ENCODE peak calls at places on chromosomes 12 and 14, in seven cellular contexts. N, T, J, A, C, P and S are unnamed samples.

GRCh38 chr12:80241576-80242273 is 142.4 kb downstream of the OTOGL start:
- DNase-seq in N (no peak), T (no peak), J (peak; percentile 10), A (no peak), C (no peak), P (peak; percentile 42), S (peak; percentile 63)

GRCh38 chr12:112409064-112409905 is at the start of gene RPL6:
- DNase-seq in N (peak; percentile 76), T (peak; percentile 96), J (peak; percentile 96), A (peak; percentile 75), C (peak; percentile 91), P (peak; percentile 95), S (peak; percentile 96)

GRCh38 chr12:47822386-47822785 is 2.7 kb upstream of the HDAC7 start:
- DNase-seq in N (no peak), T (no peak), J (no peak), A (no peak), C (no peak), P (no peak), S (no peak)

GRCh38 chr14:96084796-96085195 is 45.6 kb downstream of the C14orf132 start:
- DNase-seq in N (no peak), T (no peak), J (no peak), A (peak; percentile 10), C (peak; percentile 33), P (no peak), S (no peak)

GRCh38 chr12:26555139-26555538 is 277.9 kb downstream of the ITPR2 start:
- DNase-seq in N (no peak), T (peak; percentile 11), J (no peak), A (no peak), C (no peak), P (peak; percentile 9), S (no peak)

GRCh38 chr12:56993346-56993745 is 13.0 kb downstream of the ZBTB39 start:
- DNase-seq in N (no peak), T (no peak), J (no peak), A (no peak), C (no peak), P (no peak), S (no peak)

GRCh38 chr12:55582066-55582465 is 9.8 kb downstream of the OR2AP1 start:
- DNase-seq in N (no peak), T (no peak), J (no peak), A (no peak), C (no peak), P (no peak), S (no peak)

GRCh38 chr12:104275689-104276088 is 27.9 kb upstream of the EID3 start:
- DNase-seq in N (no peak), T (no peak), J (no peak), A (no peak), C (no peak), P (peak; percentile 95), S (no peak)

GRCh38 chr14:103281496-103282231 is 52.4 kb upstream of the EIF5 start:
- DNase-seq in N (no peak), T (peak; percentile 68), J (peak; percentile 63), A (no peak), C (no peak), P (peak; percentile 63), S (peak; percentile 73)

DNA sequence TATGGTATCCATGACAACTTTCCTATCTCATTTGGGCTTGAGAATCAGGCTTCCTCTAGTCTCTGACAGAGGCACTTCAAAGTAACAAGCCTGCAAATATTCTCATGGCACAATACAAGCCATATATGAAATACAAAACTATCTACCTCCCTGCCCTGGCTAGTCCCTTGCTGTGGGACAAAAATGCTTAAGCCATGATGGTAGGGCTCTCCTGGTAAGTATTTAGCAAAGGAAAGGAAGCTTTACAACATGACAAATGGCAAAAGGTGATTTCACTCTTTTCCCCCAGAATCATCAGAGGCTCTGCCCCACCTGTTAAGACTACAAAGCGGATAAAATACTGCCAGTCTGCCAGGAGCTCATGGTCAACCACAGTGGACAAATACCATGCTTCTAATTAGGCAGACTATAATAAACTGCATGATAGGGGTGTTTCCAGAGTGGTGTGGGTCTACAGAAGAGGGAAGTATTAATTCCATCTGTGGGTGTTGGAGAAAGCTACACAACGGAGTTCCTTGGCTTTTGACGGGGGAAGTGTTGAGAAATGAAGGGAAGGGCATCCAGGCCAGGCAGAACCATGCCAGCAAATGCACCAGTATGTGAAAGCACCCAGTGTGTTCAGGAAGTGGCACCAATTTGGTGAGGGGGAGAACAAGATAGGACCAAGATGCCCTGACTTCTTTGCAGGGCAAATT is 92.9 kb downstream of the SPTSSA start:
- DNase-seq in N (no peak), T (no peak), J (no peak), A (no peak), C (no peak), P (no peak), S (no peak)
- H3K4me1 ChIP-seq in N (no peaks in the 10 kb centered on the region), T (peaks cover 8% of the 10 kb centered on the region), J (no peaks in the 10 kb centered on the region), A (peaks cover 6% of the 10 kb centered on the region), C (no peaks in the 10 kb centered on the region), P (peaks cover 29% of the 10 kb centered on the region), S (peaks cover 21% of the 10 kb centered on the region)

DNA sequence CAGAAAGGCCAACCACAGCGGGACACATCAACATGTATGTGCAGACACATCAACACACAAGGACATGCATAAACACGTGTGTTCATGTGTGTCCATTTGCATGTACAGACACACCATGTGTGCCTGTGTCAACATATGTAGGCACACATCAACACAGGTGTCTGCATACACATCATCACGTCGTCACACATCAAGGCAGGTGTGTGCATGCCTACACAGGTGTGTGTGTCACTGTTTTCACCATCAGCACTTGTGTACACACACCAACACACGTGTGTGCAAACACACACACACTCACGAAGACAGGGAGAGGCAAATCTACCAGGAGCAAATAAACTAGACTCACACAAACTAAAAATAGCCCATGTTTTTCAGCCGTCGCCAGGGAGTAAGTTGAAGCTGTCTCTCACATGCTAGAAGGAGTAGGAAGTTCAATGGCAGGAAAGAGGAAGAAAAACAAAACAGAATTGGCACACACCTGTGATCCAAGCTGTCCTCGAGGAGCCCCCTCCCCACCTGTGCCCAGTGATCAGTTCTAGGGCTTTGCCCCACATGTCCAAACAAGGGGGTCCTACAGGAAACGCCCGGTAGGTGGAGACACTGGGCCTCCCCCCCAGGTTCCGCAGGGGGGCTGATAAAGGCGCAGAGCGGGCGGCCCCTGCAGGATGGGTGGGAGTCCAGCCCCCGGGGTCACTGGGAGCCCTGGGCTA is 7.4 kb downstream of the SCARB1 start:
- DNase-seq in N (no peak), T (no peak), J (no peak), A (no peak), C (no peak), P (no peak), S (no peak)
- H3K4me1 ChIP-seq in N (peaks cover 11% of the 10 kb centered on the region), T (peaks cover 26% of the 10 kb centered on the region), J (peaks cover 4% of the 10 kb centered on the region), A (no peaks in the 10 kb centered on the region), C (peaks cover 9% of the 10 kb centered on the region), P (no peaks in the 10 kb centered on the region), S (peaks cover 17% of the 10 kb centered on the region)

GRCh38 chr12:116187158-116187511 is 90.4 kb downstream of the MED13L start:
- DNase-seq in N (no peak), T (no peak), J (no peak), A (no peak), C (no peak), P (no peak), S (no peak)

GRCh38 chr12:116183741-116184141 is 93.8 kb downstream of the MED13L start:
- DNase-seq in N (no peak), T (peak; percentile 29), J (peak; percentile 13), A (no peak), C (no peak), P (peak; percentile 22), S (peak; percentile 29)

GRCh38 chr12:116186482-116187157 is 90.9 kb downstream of the MED13L start:
- DNase-seq in N (no peak), T (no peak), J (no peak), A (no peak), C (no peak), P (no peak), S (no peak)

GRCh38 chr12:116182359-116183063 is 95.0 kb downstream of the MED13L start:
- DNase-seq in N (no peak), T (no peak), J (no peak), A (no peak), C (no peak), P (no peak), S (no peak)

GRCh38 chr12:116184766-116185165 is 92.7 kb downstream of the MED13L start:
- DNase-seq in N (no peak), T (no peak), J (no peak), A (no peak), C (no peak), P (no peak), S (no peak)
- H3K4me1 ChIP-seq in N (peaks cover 25% of the 10 kb centered on the region), T (peaks cover 89% of the 10 kb centered on the region), J (peaks cover 10% of the 10 kb centered on the region), A (peaks cover 8% of the 10 kb centered on the region), C (peaks cover 44% of the 10 kb centered on the region), P (no peaks in the 10 kb centered on the region), S (peaks cover 69% of the 10 kb centered on the region)

DNA sequence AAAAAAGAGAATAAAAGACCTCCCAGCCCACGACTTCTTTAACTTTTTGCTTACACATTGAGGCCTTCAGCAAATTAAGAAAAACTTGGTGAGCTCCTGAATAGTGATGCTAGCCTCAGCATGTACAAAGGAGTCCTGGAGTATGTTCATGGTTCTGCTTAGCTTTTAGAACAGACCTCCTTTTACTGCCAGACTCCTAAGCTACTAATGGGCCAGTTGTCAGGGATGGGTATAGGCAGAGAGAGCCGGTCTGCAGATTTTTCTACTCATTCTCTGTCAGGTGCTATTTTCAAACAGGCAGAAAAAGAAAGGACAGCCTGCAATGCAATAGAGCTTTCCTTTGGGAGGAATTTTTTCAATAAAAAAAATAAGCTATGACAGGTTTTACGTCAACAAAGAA is 81.9 kb upstream of the REP15 start:
- DNase-seq in N (no peak), T (no peak), J (no peak), A (no peak), C (no peak), P (no peak), S (no peak)
- H3K4me1 ChIP-seq in N (peaks cover 40% of the 10 kb centered on the region), T (peaks cover 18% of the 10 kb centered on the region), J (peaks cover 19% of the 10 kb centered on the region), A (no peaks in the 10 kb centered on the region), C (no peaks in the 10 kb centered on the region), P (peaks cover 72% of the 10 kb centered on the region), S (peaks cover 45% of the 10 kb centered on the region)